ENCODE peak calls at places on chromosomes 3 and 15, in five cellular contexts. T is stomach, J is H1, B is ovary, O is HepG2. M is an unnamed sample.

GRCh38 chr3:52005571-52005986 is 9.9 kb upstream of the RPL29 start:
- DNase-seq in T (peak; percentile 52), B (peak; percentile 73), J (peak; percentile 75), O (no peak), M (no peak)

GRCh38 chr3:195537995-195538394 is 5.1 kb downstream of the PPP1R2 start:
- DNase-seq in J (no peak), B (no peak), O (no peak), T (no peak), M (peak; percentile 51)

GRCh38 chr3:70824078-70824477 is 511.6 kb upstream of the MDFIC2 start:
- DNase-seq in B (no peak), T (no peak), O (no peak), J (no peak), M (no peak)

GRCh38 chr15:60134609-60135008 is 130.5 kb downstream of the FOXB1 start:
- DNase-seq in J (no peak), B (no peak), O (no peak), T (no peak), M (no peak)

GRCh38 chr3:25664066-25664809 is 469 bp downstream of the TOP2B start:
- DNase-seq in B (peak; percentile 84), O (peak; percentile 29), T (peak; percentile 68), J (peak; percentile 68), M (peak; percentile 77)

GRCh38 chr3:33438871-33439270 is 1.3 kb downstream of the UBP1 start:
- DNase-seq in B (no peak), T (no peak), J (no peak), O (no peak), M (no peak)

GRCh38 chr15:84725001-84725491 is 9.1 kb upstream of the SEC11A start:
- DNase-seq in O (no peak), T (no peak), J (no peak), B (no peak), M (no peak)

GRCh38 chr15:73700041-73700842 is 16.1 kb downstream of the CD276 start:
- DNase-seq in B (peak; percentile 77), T (peak; percentile 85), J (peak; percentile 74), O (peak; percentile 65), M (peak; percentile 79)

GRCh38 chr15:99090011-99090699 is 14.7 kb upstream of the SYNM start:
- DNase-seq in J (no peak), B (no peak), O (no peak), T (no peak), M (peak; percentile 26)

GRCh38 chr15:29903785-29904464 is 81.7 kb upstream of the TJP1 start:
- DNase-seq in T (no peak), J (no peak), O (no peak), B (no peak), M (no peak)

GRCh38 chr15:40258544-40258943 is 19.7 kb downstream of the PAK6 start:
- DNase-seq in T (no peak), B (no peak), J (no peak), O (no peak), M (no peak)

GRCh38 chr3:155282416-155283091 is 10.9 kb downstream of the STRIT1 start:
- DNase-seq in T (no peak), B (no peak), J (no peak), O (peak; percentile 23), M (no peak)

GRCh38 chr15:25871403-25871802 is 8.3 kb upstream of the ATP10A start:
- DNase-seq in J (no peak), T (no peak), O (no peak), B (no peak), M (no peak)

GRCh38 chr3:18744472-18744871 is 319.3 kb upstream of the SATB1 start:
- DNase-seq in B (no peak), O (no peak), T (no peak), J (no peak), M (no peak)

GRCh38 chr15:95598456-95598855 is 732.0 kb upstream of the NR2F2 start:
- DNase-seq in J (no peak), T (no peak), B (no peak), O (no peak), M (no peak)

GRCh38 chr3:112304611-112305010 is 10.6 kb upstream of the SLC9C1 start:
- DNase-seq in B (no peak), J (no peak), T (no peak), O (no peak), M (no peak)

GRCh38 chr15:74351639-74352038 is 15.8 kb downstream of the CYP11A1 start:
- DNase-seq in B (no peak), T (no peak), J (no peak), O (no peak), M (no peak)

GRCh38 chr3:173890091-173890490 is 492.5 kb downstream of the NLGN1 start:
- DNase-seq in B (no peak), T (no peak), J (no peak), O (no peak), M (no peak)

GRCh38 chr3:129060276-129061076 is at the start of gene GP9:
- DNase-seq in O (no peak), J (no peak), T (no peak), B (no peak), M (no peak)

GRCh38 chr3:129061888-129062834 is 1.6 kb downstream of the GP9 start:
- DNase-seq in B (no peak), O (no peak), J (no peak), T (no peak), M (no peak)

GRCh38 chr3:129059311-129059975 is 1.1 kb upstream of the GP9 start:
- DNase-seq in B (no peak), O (no peak), T (no peak), J (no peak), M (no peak)

GRCh38 chr3:129063091-129063640 is 2.6 kb downstream of the GP9 start:
- DNase-seq in J (no peak), O (no peak), B (no peak), T (no peak), M (no peak)

DNA sequence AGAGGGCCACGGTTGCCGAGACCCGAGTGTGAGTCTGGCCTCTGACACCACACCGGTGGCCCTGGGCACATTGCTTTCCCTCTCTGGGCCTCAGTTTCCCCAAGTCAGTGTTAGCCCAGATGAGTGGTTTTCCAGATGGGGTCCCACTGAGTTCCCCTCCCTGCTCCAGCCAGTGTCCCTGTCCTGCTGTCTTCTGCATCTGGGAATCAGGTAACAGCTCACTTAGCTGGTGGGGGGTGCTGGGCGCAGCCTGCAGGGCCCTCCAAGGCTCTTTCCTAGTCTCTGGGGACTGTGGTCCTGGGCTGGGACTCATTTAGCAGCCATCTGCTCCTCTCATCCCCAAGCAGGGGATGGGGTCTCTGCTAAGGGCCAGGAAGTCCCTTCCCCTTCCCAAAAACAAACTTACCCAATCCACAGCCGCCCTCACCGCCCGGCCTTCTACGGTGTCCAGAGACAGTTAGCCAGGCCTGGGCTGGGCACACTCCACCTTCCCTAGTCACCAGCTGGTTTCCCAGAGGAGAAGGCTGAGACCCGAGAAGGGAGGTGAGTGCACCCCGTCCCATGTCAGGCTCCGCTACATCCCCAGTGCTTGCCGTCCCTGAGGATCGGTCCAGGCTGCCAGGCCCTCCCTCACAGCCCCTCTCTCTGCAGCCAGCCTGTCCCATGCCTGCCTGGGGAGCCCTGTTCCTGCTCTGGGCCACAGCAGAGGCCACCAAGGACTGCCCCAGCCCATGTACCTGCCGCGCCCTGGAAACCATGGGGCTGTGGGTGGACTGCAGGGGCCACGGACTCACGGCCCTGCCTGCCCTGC is 703 bp downstream of the GP9 start:
- DNase-seq in B (no peak), J (no peak), T (no peak), O (no peak), M (no peak)
- H3K4me1 ChIP-seq in B (peaks cover 4% of the 10 kb centered on the region), J (no peaks in the 10 kb centered on the region), T (peaks cover 16% of the 10 kb centered on the region), O (peaks cover 12% of the 10 kb centered on the region), M (peaks cover 53% of the 10 kb centered on the region)

GRCh38 chr15:48560321-48561051 is 85.0 kb downstream of the FBN1 start:
- DNase-seq in T (no peak), J (no peak), B (no peak), O (no peak), M (no peak)
- TF ChIP-seq EP300 in T (no peak), J (no peak), B (no peak), O (no peak), M (no peak)

GRCh38 chr3:184485256-184485655 is 76.3 kb upstream of the EPHB3 start:
- DNase-seq in B (no peak), J (no peak), T (no peak), O (no peak), M (no peak)

GRCh38 chr3:184488577-184488976 is 73.0 kb upstream of the EPHB3 start:
- DNase-seq in T (no peak), B (no peak), O (no peak), J (no peak), M (no peak)

GRCh38 chr3:184485906-184486305 is 75.7 kb upstream of the EPHB3 start:
- DNase-seq in T (no peak), J (no peak), O (no peak), B (no peak), M (no peak)

GRCh38 chr3:184489457-184489856 is 72.1 kb upstream of the EPHB3 start:
- DNase-seq in O (no peak), J (no peak), B (no peak), T (no peak), M (no peak)

DNA sequence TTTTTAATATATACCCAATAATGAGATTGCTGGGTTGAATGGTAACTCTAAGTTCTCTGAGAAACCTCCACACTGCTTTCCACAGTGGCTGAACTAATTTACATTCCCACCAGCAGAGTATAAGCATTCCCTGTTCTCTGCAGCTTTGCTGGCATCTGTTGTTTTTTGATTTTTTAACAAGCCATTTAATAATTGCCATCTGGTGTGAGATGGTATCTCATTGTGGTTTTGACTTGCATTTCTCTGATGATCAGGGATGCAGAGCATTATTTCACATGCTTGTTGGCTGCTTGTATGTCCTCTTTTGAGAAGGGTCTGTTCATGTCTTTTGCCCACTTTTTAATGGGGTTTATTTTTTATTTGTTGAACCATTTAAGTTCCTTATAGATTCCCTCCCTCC is 75.0 kb upstream of the EPHB3 start:
- DNase-seq in J (no peak), B (no peak), T (no peak), O (no peak), M (no peak)
- H3K27me3 ChIP-seq in J (peaks cover 19% of the 10 kb centered on the region), B (no peaks in the 10 kb centered on the region), T (peaks cover 7% of the 10 kb centered on the region), O (no peaks in the 10 kb centered on the region), M (peaks cover 46% of the 10 kb centered on the region)

DNA sequence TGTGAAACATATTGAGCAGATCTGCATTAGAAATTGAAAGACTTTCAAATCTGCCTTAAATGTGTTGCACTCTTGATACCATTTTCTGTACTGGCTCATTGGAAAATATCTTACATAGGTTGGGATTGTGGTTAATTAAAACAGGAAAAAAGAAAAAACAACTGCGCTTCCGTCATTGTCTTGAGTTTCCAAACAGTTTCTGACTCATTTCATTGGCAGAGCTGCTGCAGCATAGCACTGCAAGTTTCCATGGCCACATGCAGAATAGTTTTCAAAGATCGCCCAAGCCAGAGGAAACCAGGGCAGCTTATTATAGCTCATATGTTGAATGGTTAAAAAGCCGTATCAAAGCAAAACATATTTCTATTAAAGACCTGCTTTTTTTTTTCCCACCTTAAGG is 446.6 kb upstream of the BCHE start:
- DNase-seq in J (no peak), T (no peak), O (no peak), B (no peak), M (no peak)
- H3K4me1 ChIP-seq in J (no peaks in the 10 kb centered on the region), T (no peaks in the 10 kb centered on the region), O (no peaks in the 10 kb centered on the region), B (no peaks in the 10 kb centered on the region), M (no peaks in the 10 kb centered on the region)

DNA sequence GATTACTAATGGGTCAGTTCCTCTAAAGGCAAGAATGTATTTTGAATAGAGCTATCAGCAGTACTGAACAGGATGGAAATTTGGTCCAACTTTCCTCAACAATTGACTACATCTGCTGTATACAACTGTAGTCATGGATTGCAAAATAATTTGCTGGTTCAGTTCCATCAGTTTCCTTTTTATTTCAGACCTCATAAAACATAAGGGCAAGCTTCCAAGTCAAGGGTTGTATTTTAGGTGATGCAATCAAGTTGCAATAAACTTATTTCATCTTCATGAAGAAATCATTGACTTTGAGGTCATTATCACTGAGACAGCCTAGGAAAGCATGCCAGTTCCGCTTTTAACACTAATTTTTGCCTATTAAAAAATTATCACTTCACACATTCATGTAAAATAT is 90.4 kb upstream of the TSEN2 start:
- DNase-seq in O (no peak), B (no peak), J (no peak), T (no peak), M (no peak)
- TF ChIP-seq EP300 in O (no peak), B (no peak), J (no peak), T (no peak), M (no peak)